ENCODE peak calls at places on chromosomes 6 and 20, in nine cellular contexts. V is upper lobe of right lung; N is SJSA1; C is sigmoid colon; W is ovary; O is CD4-positive, alpha-beta memory T cell; J is tibial artery; R is heart right ventricle; U is pancreas. Y is an unnamed sample.

GRCh38 chr6:168087436-168088160 is 8.6 kb upstream of the FRMD1 start:
- DNase-seq in O (no peak), R (no peak), N (no peak), W (no peak), U (peak), J (no peak), V (no peak), C (no peak), Y (no peak)

GRCh38 chr6:150537481-150537880 is 62.2 kb upstream of the PLEKHG1 start:
- DNase-seq in J (no peak), O (no peak), U (no peak), C (peak), N (no peak), W (no peak), R (no peak), V (no peak), Y (no peak)

GRCh38 chr6:116271309-116271708 is 8.4 kb downstream of the TSPYL1 start:
- DNase-seq in R (no peak), W (no peak), C (no peak), U (no peak), N (no peak), J (no peak), O (no peak), V (no peak), Y (no peak)

GRCh38 chr6:6781172-6781876 is 192.8 kb downstream of the LY86 start:
- DNase-seq in R (peak), J (peak), N (peak), W (peak), O (no peak), U (no peak), C (no peak), V (no peak), Y (no peak)

GRCh38 chr6:149923327-149923986 is 536 bp upstream of the RAET1G start:
- DNase-seq in C (no peak), U (peak), R (no peak), N (no peak), O (no peak), W (no peak), V (no peak), J (peak), Y (no peak)

GRCh38 chr6:22653980-22654610 is 84.7 kb downstream of the HDGFL1 start:
- DNase-seq in N (no peak), C (no peak), W (no peak), R (no peak), J (no peak), V (no peak), O (no peak), U (no peak), Y (no peak)

GRCh38 chr6:6758915-6759654 is 170.6 kb downstream of the LY86 start:
- DNase-seq in W (peak), N (peak), C (peak), R (no peak), J (no peak), O (no peak), U (peak), V (peak), Y (no peak)

GRCh38 chr6:87766211-87766610 is 64.2 kb upstream of the AKIRIN2 start:
- DNase-seq in O (no peak), J (no peak), V (no peak), U (no peak), N (no peak), R (no peak), W (no peak), C (no peak), Y (no peak)

GRCh38 chr6:168834188-168834587 is 393.2 kb downstream of the SMOC2 start:
- DNase-seq in R (no peak), V (no peak), U (no peak), J (no peak), W (no peak), O (no peak), N (no peak), C (no peak), Y (no peak)

GRCh38 chr20:49641683-49642649 is 71.7 kb downstream of the B4GALT5 start:
- DNase-seq in W (no peak), N (no peak), R (no peak), C (no peak), U (no peak), V (peak), J (no peak), O (no peak), Y (no peak)

GRCh38 chr6:75620387-75621304 is 19.0 kb downstream of the SENP6 start:
- DNase-seq in W (no peak), C (no peak), O (no peak), U (no peak), N (no peak), J (no peak), V (no peak), R (no peak), Y (no peak)

GRCh38 chr6:133945158-133945557 is 7.9 kb upstream of the TBPL1 start:
- DNase-seq in N (no peak), O (no peak), V (no peak), W (no peak), R (no peak), J (no peak), C (no peak), U (no peak), Y (no peak)

GRCh38 chr20:47164076-47164634 is 192.3 kb downstream of the ZMYND8 start:
- DNase-seq in O (no peak), U (no peak), W (no peak), R (no peak), N (no peak), J (no peak), V (peak), C (no peak), Y (no peak)

GRCh38 chr20:45300961-45301360 is 5.7 kb upstream of the RBPJL start:
- DNase-seq in O (no peak), N (peak), C (no peak), U (no peak), V (no peak), W (no peak), J (no peak), R (no peak), Y (no peak)

GRCh38 chr6:144543006-144543871 is 258.1 kb downstream of the UTRN start:
- DNase-seq in O (no peak), W (no peak), V (no peak), N (peak), C (no peak), J (no peak), U (no peak), R (no peak), Y (no peak)

GRCh38 chr20:36666181-36666740 is 20.3 kb upstream of the SLA2 start:
- DNase-seq in U (no peak), W (no peak), O (no peak), N (no peak), R (no peak), J (no peak), C (no peak), V (no peak), Y (no peak)

GRCh38 chr6:30915591-30915946 is 1.5 kb downstream of the VARS2 start:
- DNase-seq in O (peak), V (peak), U (no peak), W (peak), R (no peak), J (no peak), N (no peak), C (no peak), Y (no peak)

GRCh38 chr6:69887026-69887425 is 20.7 kb downstream of the COL19A1 start:
- DNase-seq in V (no peak), R (no peak), N (no peak), J (no peak), U (no peak), O (peak), W (no peak), C (no peak), Y (no peak)

GRCh38 chr20:4953881-4954280 is 47.4 kb downstream of the SLC23A2 start:
- DNase-seq in W (no peak), J (no peak), V (no peak), R (no peak), O (no peak), N (no peak), C (no peak), U (no peak), Y (no peak)

GRCh38 chr20:3092611-3093379 is 8.3 kb upstream of the AVP start:
- DNase-seq in J (no peak), O (peak), N (no peak), R (no peak), U (no peak), V (no peak), W (no peak), C (no peak), Y (no peak)

GRCh38 chr20:31605902-31606677 is 1.0 kb downstream of the ID1 start:
- DNase-seq in C (peak), R (peak), O (peak), U (peak), J (peak), N (no peak), V (peak), W (peak), Y (no peak)

GRCh38 chr20:33919653-33920052 is 74.1 kb upstream of the RALY start:
- DNase-seq in V (no peak), U (no peak), N (no peak), O (no peak), J (no peak), R (no peak), C (no peak), W (no peak), Y (no peak)

DNA sequence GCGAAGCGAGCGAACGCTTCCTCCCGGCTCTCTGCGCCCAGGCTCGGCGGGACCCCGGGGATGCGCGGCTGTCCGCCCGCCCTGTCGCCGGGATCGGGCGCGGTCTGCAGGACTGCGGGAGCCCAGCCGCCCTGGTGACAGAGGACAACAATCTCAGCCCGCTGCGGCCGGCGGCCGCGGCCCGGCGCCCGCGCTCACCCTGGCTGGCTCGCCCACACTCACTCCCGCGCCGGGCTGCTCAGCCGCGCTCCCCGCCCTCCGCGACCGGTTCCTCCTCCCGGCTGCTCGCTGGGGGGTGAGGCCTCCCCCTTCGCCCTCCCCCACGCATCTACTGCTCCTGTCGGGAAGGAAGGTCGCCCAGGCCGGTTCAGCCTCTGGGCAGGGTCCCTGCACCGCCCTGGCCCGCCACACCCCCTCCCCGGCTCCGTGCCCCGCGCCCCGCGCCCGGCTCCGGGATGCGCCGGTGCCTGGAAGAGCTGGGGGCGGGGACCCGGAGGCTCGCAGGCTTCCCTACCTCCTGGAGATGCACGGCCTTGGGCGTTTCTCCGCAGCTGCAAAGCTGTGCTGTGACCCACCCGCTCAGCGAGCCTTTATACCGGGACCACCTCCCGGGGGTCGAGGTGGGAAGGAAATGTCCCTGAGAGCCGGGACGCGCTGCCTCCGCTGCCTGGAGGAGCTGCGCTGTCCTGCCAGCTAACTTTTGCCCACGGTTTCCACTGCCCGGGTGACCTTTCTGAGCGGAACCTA is at the start of gene SYNE1:
- DNase-seq in N (peak), R (peak), V (peak), C (peak), W (peak), U (peak), O (no peak), J (peak), Y (no peak)
- H3K4me3 ChIP-seq in N (peak), R (peak), V (peak), C (peak), W (peak), U (peak), O (no peak), J (peak), Y (peak)

GRCh38 chr6:13664703-13665352 is 46.8 kb downstream of the RANBP9 start:
- DNase-seq in R (no peak), J (no peak), N (no peak), W (no peak), C (no peak), U (no peak), O (no peak), V (no peak), Y (no peak)

GRCh38 chr6:13660893-13661292 is 45.8 kb downstream of the NOL7 start:
- DNase-seq in W (no peak), V (no peak), N (no peak), U (no peak), J (no peak), C (no peak), R (no peak), O (no peak), Y (no peak)

GRCh38 chr6:13661647-13662046 is 46.5 kb downstream of the NOL7 start:
- DNase-seq in W (no peak), J (no peak), R (no peak), V (no peak), N (no peak), O (no peak), C (no peak), U (no peak), Y (no peak)

GRCh38 chr6:13663986-13664385 is 47.6 kb downstream of the RANBP9 start:
- DNase-seq in C (no peak), J (no peak), R (no peak), U (no peak), O (no peak), W (no peak), N (no peak), V (no peak), Y (no peak)

GRCh38 chr6:13662651-13663334 is 47.7 kb downstream of the NOL7 start:
- DNase-seq in R (no peak), J (no peak), N (no peak), U (no peak), O (no peak), C (no peak), V (no peak), W (no peak), Y (no peak)
- H3K27ac ChIP-seq in R (no peak), J (no peak), N (no peak), U (no peak), O (no peak), C (no peak), V (no peak), W (no peak), Y (no peak)

GRCh38 chr6:21323577-21323976 is 270.0 kb upstream of the SOX4 start:
- DNase-seq in R (no peak), W (no peak), N (no peak), V (no peak), C (no peak), O (no peak), J (no peak), U (no peak), Y (no peak)

GRCh38 chr6:21321076-21321475 is 272.5 kb upstream of the SOX4 start:
- DNase-seq in R (no peak), U (no peak), O (no peak), W (no peak), J (no peak), V (no peak), N (no peak), C (no peak), Y (no peak)

GRCh38 chr6:21312118-21312517 is 281.4 kb upstream of the SOX4 start:
- DNase-seq in W (no peak), N (no peak), R (no peak), C (no peak), O (no peak), U (no peak), J (no peak), V (no peak), Y (no peak)

DNA sequence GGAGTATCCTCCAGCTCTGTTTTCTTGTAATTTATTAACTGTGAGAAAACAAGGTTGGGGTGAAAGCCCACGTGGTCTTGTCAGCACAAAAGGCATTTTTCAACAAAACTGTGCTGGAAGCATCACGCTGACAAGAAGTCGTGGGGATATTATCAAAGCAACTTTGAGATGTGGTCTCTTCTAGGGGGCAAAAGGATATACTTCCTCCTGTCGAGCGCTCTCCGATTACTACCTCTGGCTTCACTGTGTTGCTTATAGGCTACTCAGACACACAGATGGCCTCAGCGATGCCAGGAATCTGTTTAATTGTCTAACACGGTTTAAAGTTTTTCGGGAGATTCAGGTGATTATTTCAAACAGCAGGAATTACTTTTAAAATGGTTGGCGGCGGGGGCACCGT is 275.9 kb upstream of the SOX4 start:
- DNase-seq in R (no peak), W (no peak), J (no peak), O (no peak), V (no peak), C (no peak), U (no peak), N (no peak), Y (no peak)
- H3K4me3 ChIP-seq in R (no peak), W (no peak), J (no peak), O (no peak), V (no peak), C (no peak), U (no peak), N (no peak), Y (no peak)

DNA sequence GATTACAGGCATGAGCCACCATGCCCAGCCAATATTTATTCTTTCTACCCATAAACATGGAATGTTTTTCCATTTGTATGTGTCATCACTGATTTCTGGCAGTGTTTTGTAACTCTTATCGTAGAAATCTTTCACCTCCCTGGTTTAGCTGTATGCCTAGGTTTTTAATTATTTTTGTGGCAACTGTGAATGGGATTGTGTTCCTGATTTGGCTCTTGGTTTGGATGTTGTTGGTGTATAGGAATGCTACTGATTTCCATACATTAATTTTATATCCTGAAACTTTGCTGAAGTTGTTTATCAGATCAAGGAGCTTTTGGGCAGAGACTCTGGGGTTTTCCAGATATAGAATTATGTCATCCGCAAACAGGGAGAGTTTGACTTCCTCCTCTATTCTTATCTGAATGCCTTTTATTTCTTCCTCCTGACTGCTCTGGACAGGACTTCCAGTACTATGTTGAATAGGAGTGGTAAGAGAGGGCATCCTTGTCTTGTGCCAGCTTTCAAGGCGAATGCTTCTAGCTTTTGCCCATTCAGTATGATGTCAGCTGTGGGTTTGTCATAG is 198.6 kb downstream of the ZDHHC14 start:
- DNase-seq in U (no peak), V (no peak), W (no peak), N (no peak), O (no peak), J (no peak), C (no peak), R (no peak), Y (no peak)
- H3K27ac ChIP-seq in U (peak), V (no peak), W (no peak), N (peak), O (no peak), J (peak), C (no peak), R (no peak), Y (no peak)

GRCh38 chr6:132330759-132331158 is 70.5 kb downstream of the MOXD1 start:
- DNase-seq in C (no peak), U (no peak), R (no peak), V (no peak), W (no peak), N (no peak), J (no peak), O (no peak), Y (no peak)

GRCh38 chr6:132333639-132334516 is 67.4 kb downstream of the MOXD1 start:
- DNase-seq in V (no peak), J (no peak), W (no peak), O (no peak), U (peak), R (no peak), N (peak), C (no peak), Y (no peak)

GRCh38 chr6:132334517-132334876 is 66.8 kb downstream of the MOXD1 start:
- DNase-seq in J (no peak), U (no peak), C (no peak), O (no peak), R (no peak), W (no peak), V (no peak), N (no peak), Y (no peak)
- H3K4me3 ChIP-seq in J (no peak), U (no peak), C (no peak), O (no peak), R (no peak), W (no peak), V (no peak), N (no peak), Y (no peak)

GRCh38 chr6:35722121-35722761 is 14.6 kb upstream of the ARMC12 start:
- DNase-seq in R (peak), N (no peak), C (peak), W (peak), U (peak), V (peak), O (no peak), J (peak), Y (peak)
- H3K27ac ChIP-seq in R (no peak), N (no peak), C (peak), W (peak), U (no peak), V (no peak), O (no peak), J (peak), Y (peak)

GRCh38 chr20:22583773-22584629 is at the start of gene FOXA2:
- DNase-seq in J (no peak), U (peak), C (no peak), O (no peak), W (no peak), V (peak), R (no peak), N (peak), Y (no peak)
- H3K4me3 ChIP-seq in J (peak), U (peak), C (no peak), O (no peak), W (peak), V (peak), R (peak), N (peak), Y (peak)

DNA sequence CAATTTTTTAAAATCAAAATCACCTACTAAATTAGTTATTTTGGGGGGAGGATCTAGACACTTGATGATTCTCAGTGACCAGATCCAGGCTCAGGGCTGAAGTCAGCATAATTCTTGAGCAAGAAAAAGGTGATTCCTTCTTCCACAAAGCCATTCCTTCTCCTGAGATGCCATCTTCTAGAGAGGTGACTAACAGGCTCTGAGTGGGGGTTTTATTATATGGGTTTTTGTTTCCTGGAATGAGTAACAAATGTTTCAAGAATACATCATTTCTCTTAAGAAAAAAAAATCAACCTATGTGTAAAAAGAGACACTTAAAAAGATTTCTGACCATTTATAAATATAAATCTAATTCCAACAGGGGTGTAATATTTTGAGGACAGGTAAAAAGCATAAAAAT is 154.3 kb downstream of the NFATC2 start:
- DNase-seq in O (no peak), J (no peak), C (no peak), V (no peak), U (no peak), W (no peak), R (no peak), N (no peak), Y (no peak)
- H3K27ac ChIP-seq in O (no peak), J (no peak), C (no peak), V (no peak), U (peak), W (no peak), R (peak), N (no peak), Y (no peak)

GRCh38 chr6:129708496-129709216 is 1.3 kb downstream of the ARHGAP18 start:
- DNase-seq in V (no peak), C (no peak), J (no peak), N (no peak), U (no peak), R (no peak), O (no peak), W (no peak), Y (no peak)
- H3K4me3 ChIP-seq in V (peak), C (peak), J (peak), N (peak), U (peak), R (peak), O (peak), W (peak), Y (peak)

Y was measured in coronary artery.